ENCODE peak calls at places on chromosomes 4 and X, in four cellular contexts. One of them, this sample, is unnamed.

GRCh38 chr4:68175562-68176155 is 46.0 kb upstream of the TMPRSS11F start:
- DNase-seq in GM23248: peak
- DNase-seq in Panc1: peak
- DNase-seq in H9: peak
- DNase-seq in this sample: no peak

GRCh38 chrX:107684956-107685385 is 56.7 kb downstream of the PRPS1 start:
- DNase-seq in Panc1: no peak
- DNase-seq in GM23248: no peak
- DNase-seq in H9: peak
- DNase-seq in this sample: no peak

GRCh38 chr4:40438384-40439026 is 103.4 kb downstream of the CHRNA9 start:
- DNase-seq in Panc1: no peak
- DNase-seq in GM23248: no peak
- DNase-seq in H9: no peak
- DNase-seq in this sample: no peak

GRCh38 chr4:35689866-35690265 is 554.4 kb downstream of the ARAP2 start:
- DNase-seq in H9: no peak
- DNase-seq in Panc1: no peak
- DNase-seq in GM23248: no peak
- DNase-seq in this sample: no peak

GRCh38 chrX:154325541-154325940 is 29.9 kb downstream of the TKTL1 start:
- DNase-seq in H9: no peak
- DNase-seq in Panc1: no peak
- DNase-seq in GM23248: no peak
- DNase-seq in this sample: no peak

GRCh38 chr4:131459430-131460101 is 1689.5 kb upstream of the PCDH10 start:
- DNase-seq in Panc1: no peak
- DNase-seq in GM23248: no peak
- DNase-seq in H9: peak
- DNase-seq in this sample: no peak

GRCh38 chr4:74292111-74292870 is 16.0 kb upstream of the EPGN start:
- DNase-seq in Panc1: no peak
- DNase-seq in GM23248: no peak
- DNase-seq in H9: no peak
- DNase-seq in this sample: no peak

GRCh38 chr4:127641524-127641923 is 8.8 kb downstream of the INTU start:
- DNase-seq in Panc1: no peak
- DNase-seq in GM23248: peak
- DNase-seq in H9: no peak
- DNase-seq in this sample: no peak

GRCh38 chr4:41865306-41865980 is 69.8 kb upstream of the TMEM33 start:
- DNase-seq in H9: peak
- DNase-seq in GM23248: peak
- DNase-seq in Panc1: no peak
- DNase-seq in this sample: no peak

GRCh38 chr4:6933691-6934430 is 24.2 kb downstream of the TBC1D14 start:
- DNase-seq in H9: no peak
- DNase-seq in GM23248: no peak
- DNase-seq in Panc1: no peak
- DNase-seq in this sample: no peak

GRCh38 chr4:185096032-185096653 is 46.9 kb upstream of the SLC25A4 start:
- DNase-seq in GM23248: peak
- DNase-seq in Panc1: no peak
- DNase-seq in H9: no peak
- DNase-seq in this sample: no peak

GRCh38 chr4:123114915-123115756 is 192.7 kb upstream of the NUDT6 start:
- DNase-seq in H9: peak
- DNase-seq in GM23248: no peak
- DNase-seq in Panc1: no peak
- DNase-seq in this sample: no peak

GRCh38 chr4:109020861-109021260 is 258.0 kb upstream of the ETNPPL start:
- DNase-seq in H9: no peak
- DNase-seq in GM23248: no peak
- DNase-seq in Panc1: no peak
- DNase-seq in this sample: no peak

DNA sequence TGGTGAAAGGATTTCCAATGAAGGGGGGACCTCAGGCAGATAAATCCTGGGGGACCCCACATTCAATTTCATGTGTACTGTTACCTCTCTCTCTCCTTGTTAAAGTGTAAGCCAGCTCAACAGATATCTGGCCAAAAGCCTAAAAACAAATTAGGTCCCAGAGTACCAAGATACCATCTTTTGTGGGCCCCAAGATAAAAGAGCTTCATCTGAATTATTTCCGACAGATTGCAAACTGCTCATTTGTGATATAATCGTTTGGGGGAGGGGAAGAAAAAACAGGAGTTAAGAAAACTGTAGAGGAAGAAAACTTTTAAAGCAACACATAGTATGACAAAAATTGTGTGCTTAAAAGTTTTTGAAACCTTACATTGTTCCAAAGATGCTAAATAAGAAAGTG is 33.6 kb downstream of the GRIA3 start:
- DNase-seq in Panc1: no peak
- DNase-seq in GM23248: no peak
- DNase-seq in H9: no peak
- DNase-seq in this sample: no peak
- H3K27ac ChIP-seq in Panc1: no peak
- H3K27ac ChIP-seq in GM23248: peak
- H3K27ac ChIP-seq in H9: no peak
- H3K27ac ChIP-seq in this sample: no peak

GRCh38 chr4:139077567-139078355 is 62.2 kb downstream of the NOCT start:
- DNase-seq in Panc1: no peak
- DNase-seq in GM23248: no peak
- DNase-seq in H9: no peak
- DNase-seq in this sample: no peak
- H3K27ac ChIP-seq in Panc1: no peak
- H3K27ac ChIP-seq in GM23248: no peak
- H3K27ac ChIP-seq in H9: no peak
- H3K27ac ChIP-seq in this sample: no peak

GRCh38 chr4:105192474-105192873 is 45.8 kb downstream of the TET2 start:
- DNase-seq in H9: no peak
- DNase-seq in GM23248: no peak
- DNase-seq in Panc1: no peak
- DNase-seq in this sample: no peak
- H3K27ac ChIP-seq in H9: no peak
- H3K27ac ChIP-seq in GM23248: no peak
- H3K27ac ChIP-seq in Panc1: no peak
- H3K27ac ChIP-seq in this sample: no peak

DNA sequence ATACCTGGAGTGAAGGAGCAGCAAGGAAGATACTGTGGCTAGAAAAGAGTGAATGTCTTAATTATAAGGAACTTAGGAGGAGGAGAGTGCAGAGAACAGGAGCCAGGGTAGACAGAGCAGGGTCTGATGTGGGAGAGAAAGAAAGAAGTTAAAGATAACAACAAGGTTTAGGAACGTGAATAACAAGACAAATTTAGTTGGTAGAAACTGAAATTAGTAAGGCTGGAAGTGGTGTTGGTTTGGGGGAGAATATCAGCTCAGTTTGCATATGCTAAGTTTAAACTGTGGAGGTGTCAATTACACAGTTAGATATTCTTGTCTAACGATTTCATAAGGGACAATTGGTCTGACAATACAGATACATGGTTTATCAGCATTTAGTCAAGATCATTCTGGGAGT is 1123.7 kb upstream of the PABPC4L start:
- DNase-seq in H9: no peak
- DNase-seq in GM23248: no peak
- DNase-seq in Panc1: no peak
- DNase-seq in this sample: no peak
- H3K27ac ChIP-seq in H9: no peak
- H3K27ac ChIP-seq in GM23248: no peak
- H3K27ac ChIP-seq in Panc1: no peak
- H3K27ac ChIP-seq in this sample: no peak

GRCh38 chrX:115021121-115021520 is 3.7 kb upstream of the IL13RA2 start:
- DNase-seq in H9: no peak
- DNase-seq in GM23248: no peak
- DNase-seq in Panc1: no peak
- DNase-seq in this sample: no peak

GRCh38 chrX:115018944-115019343 is 1.5 kb upstream of the IL13RA2 start:
- DNase-seq in GM23248: peak
- DNase-seq in Panc1: no peak
- DNase-seq in H9: no peak
- DNase-seq in this sample: no peak

GRCh38 chrX:115013705-115014104 is 3.7 kb downstream of the IL13RA2 start:
- DNase-seq in Panc1: no peak
- DNase-seq in H9: no peak
- DNase-seq in GM23248: peak
- DNase-seq in this sample: no peak

GRCh38 chrX:115017455-115017854 is at the start of gene IL13RA2:
- DNase-seq in GM23248: no peak
- DNase-seq in H9: no peak
- DNase-seq in Panc1: no peak
- DNase-seq in this sample: no peak

GRCh38 chrX:115018040-115018647 is 728 bp upstream of the IL13RA2 start:
- DNase-seq in GM23248: peak
- DNase-seq in Panc1: no peak
- DNase-seq in H9: no peak
- DNase-seq in this sample: no peak
- H3K27ac ChIP-seq in GM23248: peak
- H3K27ac ChIP-seq in Panc1: no peak
- H3K27ac ChIP-seq in H9: no peak
- H3K27ac ChIP-seq in this sample: no peak

GRCh38 chr4:71832049-71832448 is 48.2 kb upstream of the GC start:
- DNase-seq in GM23248: no peak
- DNase-seq in H9: no peak
- DNase-seq in Panc1: no peak
- DNase-seq in this sample: no peak

GRCh38 chr4:71827811-71828210 is 43.9 kb upstream of the GC start:
- DNase-seq in Panc1: no peak
- DNase-seq in GM23248: no peak
- DNase-seq in H9: peak
- DNase-seq in this sample: no peak

GRCh38 chr4:71833175-71833900 is 49.5 kb upstream of the GC start:
- DNase-seq in GM23248: no peak
- DNase-seq in H9: no peak
- DNase-seq in Panc1: no peak
- DNase-seq in this sample: no peak

GRCh38 chr4:71830497-71831178 is 46.8 kb upstream of the GC start:
- DNase-seq in H9: no peak
- DNase-seq in GM23248: no peak
- DNase-seq in Panc1: no peak
- DNase-seq in this sample: no peak

GRCh38 chr4:71828450-71828849 is 44.6 kb upstream of the GC start:
- DNase-seq in Panc1: no peak
- DNase-seq in H9: no peak
- DNase-seq in GM23248: no peak
- DNase-seq in this sample: no peak
- H3K27ac ChIP-seq in Panc1: no peak
- H3K27ac ChIP-seq in H9: peak
- H3K27ac ChIP-seq in GM23248: no peak
- H3K27ac ChIP-seq in this sample: no peak

GRCh38 chr4:169282429-169283113 is 11.8 kb upstream of the SH3RF1 start:
- DNase-seq in GM23248: peak
- DNase-seq in Panc1: peak
- DNase-seq in H9: no peak
- DNase-seq in this sample: no peak

GRCh38 chr4:169275180-169275579 is 4.4 kb upstream of the SH3RF1 start:
- DNase-seq in GM23248: no peak
- DNase-seq in Panc1: no peak
- DNase-seq in H9: no peak
- DNase-seq in this sample: no peak

GRCh38 chr4:169278669-169279068 is 7.9 kb upstream of the SH3RF1 start:
- DNase-seq in GM23248: no peak
- DNase-seq in H9: no peak
- DNase-seq in Panc1: no peak
- DNase-seq in this sample: no peak

GRCh38 chr4:169283114-169283509 is 12.4 kb upstream of the SH3RF1 start:
- DNase-seq in GM23248: peak
- DNase-seq in H9: no peak
- DNase-seq in Panc1: peak
- DNase-seq in this sample: no peak

GRCh38 chr4:169279111-169279510 is 8.4 kb upstream of the SH3RF1 start:
- DNase-seq in H9: no peak
- DNase-seq in GM23248: no peak
- DNase-seq in Panc1: no peak
- DNase-seq in this sample: no peak
- H3K27ac ChIP-seq in H9: no peak
- H3K27ac ChIP-seq in GM23248: no peak
- H3K27ac ChIP-seq in Panc1: no peak
- H3K27ac ChIP-seq in this sample: no peak

GRCh38 chrX:3066555-3066954 is 25.3 kb downstream of the ARSF start:
- DNase-seq in Panc1: no peak
- DNase-seq in GM23248: peak
- DNase-seq in H9: no peak
- DNase-seq in this sample: no peak
- H3K27ac ChIP-seq in Panc1: no peak
- H3K27ac ChIP-seq in GM23248: no peak
- H3K27ac ChIP-seq in H9: no peak
- H3K27ac ChIP-seq in this sample: no peak

GRCh38 chr4:107894138-107894603 is 37.2 kb upstream of the CYP2U1 start:
- DNase-seq in H9: no peak
- DNase-seq in Panc1: no peak
- DNase-seq in GM23248: no peak
- DNase-seq in this sample: no peak

GRCh38 chr4:107893171-107894137 is 37.9 kb upstream of the CYP2U1 start:
- DNase-seq in Panc1: no peak
- DNase-seq in GM23248: no peak
- DNase-seq in H9: no peak
- DNase-seq in this sample: no peak

GRCh38 chr4:107897823-107898222 is 33.5 kb upstream of the CYP2U1 start:
- DNase-seq in Panc1: no peak
- DNase-seq in H9: no peak
- DNase-seq in GM23248: peak
- DNase-seq in this sample: no peak

GRCh38 chr4:107896651-107897050 is 34.7 kb upstream of the CYP2U1 start:
- DNase-seq in GM23248: no peak
- DNase-seq in Panc1: no peak
- DNase-seq in H9: no peak
- DNase-seq in this sample: no peak

GRCh38 chr4:107896158-107896645 is 35.1 kb upstream of the CYP2U1 start:
- DNase-seq in H9: no peak
- DNase-seq in Panc1: peak
- DNase-seq in GM23248: peak
- DNase-seq in this sample: no peak
- H3K27ac ChIP-seq in H9: no peak
- H3K27ac ChIP-seq in Panc1: no peak
- H3K27ac ChIP-seq in GM23248: peak
- H3K27ac ChIP-seq in this sample: no peak